ENCODE peak calls at places on chromosomes 3 and 15, in five cellular contexts. T, O, D, U and A are unnamed samples.

GRCh38 chr15:77096131-77096530 is 25.2 kb upstream of the TSPAN3 start:
- DNase-seq in T (no peak), O (no peak), D (no peak), U (no peak), A (no peak)

GRCh38 chr15:96457852-96458251 is 127.4 kb downstream of the NR2F2 start:
- DNase-seq in T (no peak), O (no peak), D (no peak), U (no peak), A (no peak)

GRCh38 chr3:143421556-143421955 is 302.0 kb downstream of the CHST2 start:
- DNase-seq in T (no peak), O (no peak), D (no peak), U (no peak), A (no peak)

GRCh38 chr3:50251220-50251619 is 15.2 kb downstream of the GNAI2 start:
- DNase-seq in T (no peak), O (no peak), D (no peak), U (no peak), A (no peak)

GRCh38 chr3:16484216-16484615 is 29.3 kb downstream of the RFTN1 start:
- DNase-seq in T (no peak), O (no peak), D (no peak), U (no peak), A (no peak)

GRCh38 chr15:27564656-27565055 is 534.5 kb downstream of the OCA2 start:
- DNase-seq in T (no peak), O (no peak), D (no peak), U (no peak), A (no peak)

GRCh38 chr3:126893651-126894050 is 89.3 kb upstream of the PLXNA1 start:
- DNase-seq in T (no peak), O (no peak), D (no peak), U (no peak), A (no peak)

GRCh38 chr3:99656606-99657005 is 18.2 kb downstream of the COL8A1 start:
- DNase-seq in T (no peak), O (no peak), D (no peak), U (no peak), A (no peak)

GRCh38 chr3:197511853-197512635 is 43.7 kb downstream of the BDH1 start:
- DNase-seq in T (no peak), O (no peak), D (no peak), U (peak), A (no peak)

GRCh38 chr3:159732172-159733111 is 256.2 kb upstream of the IL12A start:
- DNase-seq in T (peak), O (no peak), D (no peak), U (peak), A (no peak)

GRCh38 chr3:187051066-187051465 is 88.2 kb downstream of the RPL39L start:
- DNase-seq in T (no peak), O (no peak), D (no peak), U (no peak), A (no peak)

GRCh38 chr3:81758275-81758674 is 3.2 kb downstream of the GBE1 start:
- DNase-seq in T (no peak), O (no peak), D (peak), U (no peak), A (no peak)

GRCh38 chr3:153513236-153513635 is 351.2 kb downstream of the RAP2B start:
- DNase-seq in T (peak), O (no peak), D (peak), U (no peak), A (no peak)

GRCh38 chr3:138219255-138219654 is 32.2 kb downstream of the ARMC8 start:
- DNase-seq in T (no peak), O (no peak), D (no peak), U (no peak), A (no peak)

GRCh38 chr3:132563409-132564074 is 33.5 kb upstream of the ACKR4 start:
- DNase-seq in T (no peak), O (no peak), D (no peak), U (no peak), A (no peak)

GRCh38 chr3:68866157-68866556 is 66.2 kb downstream of the TAFA4 start:
- DNase-seq in T (no peak), O (no peak), D (no peak), U (no peak), A (no peak)

GRCh38 chr15:100861511-100861991 is 18.1 kb upstream of the ALDH1A3 start:
- DNase-seq in T (no peak), O (no peak), D (no peak), U (no peak), A (no peak)

GRCh38 chr15:91224750-91225380 is 124.8 kb downstream of the SV2B start:
- DNase-seq in T (peak), O (peak), D (peak), U (peak), A (peak)

GRCh38 chr3:159823763-159824162 is 164.9 kb upstream of the IL12A start:
- DNase-seq in T (no peak), O (no peak), D (no peak), U (no peak), A (no peak)

GRCh38 chr3:127690823-127691452 is 18.2 kb downstream of the ABTB1 start:
- DNase-seq in T (peak), O (peak), D (peak), U (peak), A (no peak)

GRCh38 chr15:50028323-50028722 is 90.7 kb downstream of the ATP8B4 start:
- DNase-seq in T (no peak), O (no peak), D (no peak), U (no peak), A (no peak)

GRCh38 chr3:125357032-125357658 is 18.0 kb downstream of the ZNF148 start:
- DNase-seq in T (no peak), O (peak), D (peak), U (peak), A (no peak)

GRCh38 chr3:188513662-188514328 is 359.8 kb downstream of the LPP start:
- DNase-seq in T (no peak), O (no peak), D (no peak), U (no peak), A (no peak)

GRCh38 chr15:90907051-90907660 is 4.1 kb downstream of the MAN2A2 start:
- DNase-seq in T (no peak), O (no peak), D (no peak), U (no peak), A (no peak)

GRCh38 chr15:39000008-39000734 is 435.6 kb upstream of the RASGRP1 start:
- DNase-seq in T (no peak), O (no peak), D (no peak), U (no peak), A (no peak)

GRCh38 chr15:89436560-89437311 is 59.6 kb downstream of the RHCG start:
- DNase-seq in T (no peak), O (no peak), D (peak), U (no peak), A (no peak)

GRCh38 chr3:126031981-126032471 is 51.9 kb downstream of the SLC41A3 start:
- DNase-seq in T (no peak), O (no peak), D (no peak), U (peak), A (no peak)

GRCh38 chr15:90261811-90262210 is 3.7 kb upstream of the NGRN start:
- DNase-seq in T (no peak), O (no peak), D (no peak), U (no peak), A (no peak)

GRCh38 chr15:75171408-75171807 is 30.3 kb upstream of the C15orf39 start:
- DNase-seq in T (no peak), O (no peak), D (peak), U (no peak), A (peak)

GRCh38 chr3:22245122-22245521 is 494.1 kb upstream of the ZNF385D start:
- DNase-seq in T (no peak), O (no peak), D (no peak), U (no peak), A (no peak)

GRCh38 chr3:73029321-73029796 is 32.1 kb upstream of the EBLN2 start:
- DNase-seq in T (no peak), O (no peak), D (peak), U (no peak), A (no peak)

GRCh38 chr3:81302045-81302444 is 459.4 kb downstream of the GBE1 start:
- DNase-seq in T (peak), O (peak), D (peak), U (peak), A (no peak)

GRCh38 chr3:189937302-189938255 is 183.1 kb downstream of the P3H2 start:
- DNase-seq in T (peak), O (no peak), D (no peak), U (no peak), A (no peak)

GRCh38 chr15:51160484-51160883 is 65.8 kb upstream of the TNFAIP8L3 start:
- DNase-seq in T (no peak), O (no peak), D (no peak), U (no peak), A (no peak)

DNA sequence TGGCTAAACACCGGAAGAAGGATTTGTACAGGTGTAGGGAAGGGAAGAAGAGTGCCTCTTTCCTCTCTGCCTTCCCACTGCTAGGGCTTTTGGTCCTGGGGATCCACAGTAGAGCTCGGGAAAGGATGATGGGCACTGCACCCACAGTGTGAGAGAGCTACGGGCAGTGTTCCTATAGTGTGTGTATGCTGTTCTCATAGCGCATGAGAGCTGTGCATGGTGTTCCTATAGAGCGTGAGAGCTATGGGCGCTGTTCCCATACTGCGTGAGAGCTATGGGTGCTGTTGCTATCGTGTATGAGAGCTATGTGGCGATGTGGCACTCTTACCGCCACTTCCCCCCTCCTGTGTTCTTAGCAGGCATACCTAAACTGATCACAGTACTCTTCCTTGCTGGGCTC is 213.5 kb downstream of the EDEM1 start:
- DNase-seq in T (no peak), O (no peak), D (no peak), U (no peak), A (no peak)
- TF ChIP-seq SIN3A in T (no peak), O (no peak), D (no peak), U (no peak), A (no peak)

GRCh38 chr15:66498501-66499386 is 1.2 kb upstream of the SNAPC5 start:
- DNase-seq in T (no peak), O (peak), D (peak), U (no peak), A (no peak)
- H3K9ac ChIP-seq in T (peak), O (no peak), D (peak), U (no peak), A (no peak)

DNA sequence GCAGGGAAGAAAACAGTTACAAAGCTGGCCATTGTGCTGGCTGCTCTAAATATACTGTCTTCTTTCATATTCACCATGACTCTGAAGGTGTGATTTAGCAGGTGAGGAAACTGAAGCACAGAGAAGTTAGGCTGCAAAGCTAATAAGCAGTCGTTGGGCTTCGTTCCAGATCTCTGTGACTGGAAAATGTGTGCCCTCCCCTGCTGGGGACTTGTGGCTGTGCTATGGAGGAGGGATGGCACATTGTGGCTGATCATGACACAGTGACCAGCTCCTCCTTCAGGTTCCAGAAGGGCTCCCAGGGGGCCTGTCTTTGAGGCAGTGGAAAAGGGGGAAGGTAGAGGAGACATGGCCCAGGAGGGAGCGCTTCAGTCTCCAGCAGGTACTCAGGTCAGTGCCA is 19.2 kb downstream of the PXK start:
- DNase-seq in T (no peak), O (peak), D (no peak), U (no peak), A (no peak)
- TF ChIP-seq SIN3A in T (no peak), O (no peak), D (no peak), U (no peak), A (no peak)

DNA sequence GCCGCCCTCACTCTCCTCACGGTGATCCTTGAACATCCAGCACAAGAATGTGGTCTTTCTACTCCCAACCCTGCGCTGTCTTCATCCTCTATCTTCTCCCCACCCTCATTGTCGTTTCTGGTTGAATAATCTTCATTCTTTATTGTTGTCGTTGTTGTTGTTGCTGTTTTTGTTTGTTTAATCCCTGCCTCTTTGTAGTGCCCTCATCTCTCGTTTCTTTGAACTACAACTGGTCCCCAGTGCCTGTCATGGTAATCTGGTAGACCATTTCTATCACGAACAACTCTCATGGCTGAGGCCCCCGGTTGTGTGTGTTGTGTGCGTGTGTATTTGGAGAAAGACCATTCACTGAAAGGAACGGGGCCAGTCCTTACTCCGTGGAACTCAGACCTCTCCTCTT is 1.3 kb upstream of the MYO5A start:
- DNase-seq in T (no peak), O (no peak), D (no peak), U (no peak), A (no peak)
- H3K9ac ChIP-seq in T (no peak), O (no peak), D (no peak), U (no peak), A (no peak)

GRCh38 chr3:168889666-168890065 is 773.8 kb downstream of the MECOM start:
- DNase-seq in T (no peak), O (no peak), D (peak), U (no peak), A (no peak)
- TF ChIP-seq SIN3A in T (no peak), O (no peak), D (no peak), U (no peak), A (no peak)